ENCODE peak calls at places on chromosome 17, in five cellular contexts. One of them, this sample, is unnamed.

GRCh38 chr17:62761884-62762283 is 46.2 kb downstream of the MARCHF10 start:
- DNase-seq in AG08396: no peak
- DNase-seq in pancreas: no peak
- DNase-seq in NCI-H1105 treated with DMSO at 0.1 percent for 48 hours: no peak
- DNase-seq in fibroblast of mammary gland: no peak
- DNase-seq in this sample: no peak

GRCh38 chr17:2085648-2085949 is 30.7 kb downstream of the HIC1 start:
- DNase-seq in AG08396: no peak
- DNase-seq in pancreas: no peak
- DNase-seq in NCI-H1105 treated with DMSO at 0.1 percent for 48 hours: no peak
- DNase-seq in fibroblast of mammary gland: peak
- DNase-seq in this sample: no peak

GRCh38 chr17:7019839-7020519 is 2.9 kb upstream of the BCL6B start:
- DNase-seq in AG08396: peak
- DNase-seq in pancreas: peak
- DNase-seq in NCI-H1105 treated with DMSO at 0.1 percent for 48 hours: peak
- DNase-seq in fibroblast of mammary gland: peak
- DNase-seq in this sample: peak

GRCh38 chr17:83155128-83156081 is 76.0 kb downstream of the METRNL start:
- DNase-seq in AG08396: peak
- DNase-seq in pancreas: no peak
- DNase-seq in NCI-H1105 treated with DMSO at 0.1 percent for 48 hours: no peak
- DNase-seq in fibroblast of mammary gland: peak
- DNase-seq in this sample: peak

GRCh38 chr17:6456321-6456720 is 12.1 kb downstream of the PIMREG start:
- DNase-seq in AG08396: no peak
- DNase-seq in pancreas: no peak
- DNase-seq in NCI-H1105 treated with DMSO at 0.1 percent for 48 hours: no peak
- DNase-seq in fibroblast of mammary gland: no peak
- DNase-seq in this sample: no peak

GRCh38 chr17:11292491-11292890 is 51.5 kb downstream of the SHISA6 start:
- DNase-seq in AG08396: no peak
- DNase-seq in pancreas: no peak
- DNase-seq in NCI-H1105 treated with DMSO at 0.1 percent for 48 hours: no peak
- DNase-seq in fibroblast of mammary gland: no peak
- DNase-seq in this sample: no peak

GRCh38 chr17:44848961-44849489 is 1.3 kb downstream of the HIGD1B start:
- DNase-seq in AG08396: no peak
- DNase-seq in pancreas: no peak
- DNase-seq in NCI-H1105 treated with DMSO at 0.1 percent for 48 hours: no peak
- DNase-seq in fibroblast of mammary gland: no peak
- DNase-seq in this sample: no peak

GRCh38 chr17:33949100-33949499 is 306.0 kb upstream of the CCL2 start:
- DNase-seq in AG08396: no peak
- DNase-seq in pancreas: peak
- DNase-seq in NCI-H1105 treated with DMSO at 0.1 percent for 48 hours: no peak
- DNase-seq in fibroblast of mammary gland: no peak
- DNase-seq in this sample: no peak

GRCh38 chr17:50689956-50690886 is 17.5 kb downstream of the ANKRD40 start:
- DNase-seq in AG08396: no peak
- DNase-seq in pancreas: no peak
- DNase-seq in NCI-H1105 treated with DMSO at 0.1 percent for 48 hours: no peak
- DNase-seq in fibroblast of mammary gland: no peak
- DNase-seq in this sample: peak

GRCh38 chr17:32822996-32823395 is 53.9 kb downstream of the MYO1D start:
- DNase-seq in AG08396: no peak
- DNase-seq in pancreas: no peak
- DNase-seq in NCI-H1105 treated with DMSO at 0.1 percent for 48 hours: no peak
- DNase-seq in fibroblast of mammary gland: peak
- DNase-seq in this sample: peak

GRCh38 chr17:57433396-57433944 is 177.1 kb downstream of the MSI2 start:
- DNase-seq in AG08396: no peak
- DNase-seq in pancreas: no peak
- DNase-seq in NCI-H1105 treated with DMSO at 0.1 percent for 48 hours: no peak
- DNase-seq in fibroblast of mammary gland: no peak
- DNase-seq in this sample: no peak

GRCh38 chr17:58224315-58224714 is 5.3 kb upstream of the MKS1 start:
- DNase-seq in AG08396: no peak
- DNase-seq in pancreas: no peak
- DNase-seq in NCI-H1105 treated with DMSO at 0.1 percent for 48 hours: no peak
- DNase-seq in fibroblast of mammary gland: peak
- DNase-seq in this sample: peak

GRCh38 chr17:19796457-19796856 is 48.4 kb upstream of the ALDH3A1 start:
- DNase-seq in AG08396: no peak
- DNase-seq in pancreas: no peak
- DNase-seq in NCI-H1105 treated with DMSO at 0.1 percent for 48 hours: no peak
- DNase-seq in fibroblast of mammary gland: no peak
- DNase-seq in this sample: no peak

GRCh38 chr17:46037722-46038255 is 38.7 kb downstream of the STH start:
- DNase-seq in AG08396: no peak
- DNase-seq in pancreas: no peak
- DNase-seq in NCI-H1105 treated with DMSO at 0.1 percent for 48 hours: no peak
- DNase-seq in fibroblast of mammary gland: no peak
- DNase-seq in this sample: no peak

GRCh38 chr17:36945160-36945559 is 3.6 kb upstream of the AATF start:
- DNase-seq in AG08396: no peak
- DNase-seq in pancreas: no peak
- DNase-seq in NCI-H1105 treated with DMSO at 0.1 percent for 48 hours: no peak
- DNase-seq in fibroblast of mammary gland: no peak
- DNase-seq in this sample: no peak

GRCh38 chr17:9802701-9803100 is 11.3 kb upstream of the DHRS7C start:
- DNase-seq in AG08396: no peak
- DNase-seq in pancreas: no peak
- DNase-seq in NCI-H1105 treated with DMSO at 0.1 percent for 48 hours: no peak
- DNase-seq in fibroblast of mammary gland: no peak
- DNase-seq in this sample: no peak

GRCh38 chr17:82041139-82041814 is 3.8 kb upstream of the DCXR start:
- DNase-seq in AG08396: no peak
- DNase-seq in pancreas: no peak
- DNase-seq in NCI-H1105 treated with DMSO at 0.1 percent for 48 hours: no peak
- DNase-seq in fibroblast of mammary gland: peak
- DNase-seq in this sample: peak